ENCODE peak calls at places on chromosomes 6 and 20, in six cellular contexts. Q, B, P, Z, W and T are unnamed samples.

GRCh38 chr6:137743493-137743892 is 123.6 kb upstream of the TNFAIP3 start:
- DNase-seq in Q (peak; percentile 87), B (no peak), P (no peak), Z (no peak), W (no peak), T (no peak)

GRCh38 chr6:43669050-43669921 is 18.3 kb downstream of the MRPS18A start:
- DNase-seq in Q (peak; percentile 47), B (no peak), P (no peak), Z (peak; percentile 76), W (no peak), T (no peak)

GRCh38 chr6:113640046-113640445 is 217.1 kb upstream of the MARCKS start:
- DNase-seq in Q (no peak), B (no peak), P (no peak), Z (no peak), W (peak; percentile 33), T (no peak)

GRCh38 chr6:36129889-36130671 is at the start of gene MAPK13:
- DNase-seq in Q (no peak), B (peak; percentile 33), P (no peak), Z (peak; percentile 46), W (peak; percentile 64), T (no peak)

GRCh38 chr6:132333639-132334516 is 67.4 kb downstream of the MOXD1 start:
- DNase-seq in Q (peak; percentile 87), B (no peak), P (peak; percentile 50), Z (peak; percentile 90), W (peak; percentile 54), T (peak; percentile 81)

GRCh38 chr6:3228046-3228671 is 706 bp upstream of the TUBB2B start:
- DNase-seq in Q (no peak), B (no peak), P (no peak), Z (no peak), W (no peak), T (no peak)

GRCh38 chr6:157812425-157813171 is 10.4 kb upstream of the SNX9 start:
- DNase-seq in Q (no peak), B (no peak), P (no peak), Z (no peak), W (no peak), T (no peak)

GRCh38 chr20:43432498-43432897 is 25.2 kb upstream of the SRSF6 start:
- DNase-seq in Q (no peak), B (no peak), P (no peak), Z (no peak), W (no peak), T (no peak)

GRCh38 chr6:34067814-34068213 is 78.1 kb downstream of the GRM4 start:
- DNase-seq in Q (no peak), B (no peak), P (no peak), Z (no peak), W (no peak), T (peak; percentile 13)

GRCh38 chr6:121522771-121523386 is 87.4 kb downstream of the GJA1 start:
- DNase-seq in Q (no peak), B (no peak), P (no peak), Z (peak; percentile 46), W (no peak), T (no peak)
- H3K27ac ChIP-seq in Q (no peak overlapping the region), B (no peak overlapping the region), P (peak overlapping the region; percentile 59), Z (peak overlapping the region; percentile 3), W (no peak overlapping the region), T (no peak overlapping the region)

GRCh38 chr6:120569689-120570088 is 764.6 kb downstream of the TBC1D32 start:
- DNase-seq in Q (no peak), B (no peak), P (no peak), Z (no peak), W (no peak), T (no peak)
- H3K27ac ChIP-seq in Q (no peak overlapping the region), B (no peak overlapping the region), P (no peak overlapping the region), Z (no peak overlapping the region), W (no peak overlapping the region), T (no peak overlapping the region)

GRCh38 chr20:60298647-60299046 is 340.4 kb downstream of the CDH26 start:
- DNase-seq in Q (no peak), B (no peak), P (no peak), Z (no peak), W (no peak), T (no peak)
- H3K27ac ChIP-seq in Q (no peak overlapping the region), B (no peak overlapping the region), P (no peak overlapping the region), Z (no peak overlapping the region), W (no peak overlapping the region), T (no peak overlapping the region)

GRCh38 chr6:163195721-163196691 is 218.5 kb upstream of the QKI start:
- DNase-seq in Q (no peak), B (no peak), P (no peak), Z (no peak), W (no peak), T (no peak)
- H3K27ac ChIP-seq in Q (no peak overlapping the region), B (no peak overlapping the region), P (no peak overlapping the region), Z (no peak overlapping the region), W (no peak overlapping the region), T (no peak overlapping the region)

DNA sequence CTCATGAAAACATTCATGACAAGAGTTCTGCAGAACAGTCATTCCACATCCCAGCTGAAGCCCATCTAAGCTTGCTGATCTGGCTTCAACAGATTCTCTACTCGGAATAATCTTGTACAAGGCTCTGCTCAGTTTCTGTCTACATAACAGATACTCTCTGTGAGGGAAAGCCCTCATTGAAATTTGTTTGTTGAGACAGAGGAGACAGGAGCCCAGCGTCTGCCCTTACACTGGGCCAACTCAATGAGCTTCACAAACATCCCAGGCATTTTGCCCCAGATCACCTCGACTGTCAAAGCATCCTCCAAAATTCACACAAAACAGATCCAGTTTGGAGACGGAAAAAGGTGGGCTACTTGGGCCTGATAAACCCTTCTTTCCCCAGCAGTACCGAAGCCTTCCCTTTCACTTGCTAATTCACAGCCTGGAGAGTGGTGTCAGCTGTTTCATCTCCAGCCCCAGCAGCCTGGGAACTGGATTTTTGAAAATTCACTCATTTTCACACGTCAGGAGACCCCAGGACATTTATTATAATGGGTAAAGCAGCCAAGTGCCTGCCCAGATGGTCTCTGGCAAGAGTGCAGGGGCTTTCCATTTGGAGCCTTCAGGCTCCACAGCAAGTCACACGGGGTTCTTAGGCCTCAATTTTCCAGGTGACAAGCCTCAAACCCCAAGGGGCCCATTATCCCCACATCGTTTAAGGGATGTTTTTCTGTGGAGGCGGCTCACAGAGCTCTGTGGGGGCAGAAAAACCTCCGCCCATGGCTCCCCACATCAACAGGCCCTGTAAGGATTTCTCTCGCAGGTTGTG is 7.3 kb downstream of the CCDC167 start:
- DNase-seq in Q (no peak), B (no peak), P (no peak), Z (no peak), W (no peak), T (no peak)
- H3K27ac ChIP-seq in Q (no peak overlapping the region), B (peak overlapping the region; percentile 52), P (no peak overlapping the region), Z (no peak overlapping the region), W (no peak overlapping the region), T (no peak overlapping the region)

DNA sequence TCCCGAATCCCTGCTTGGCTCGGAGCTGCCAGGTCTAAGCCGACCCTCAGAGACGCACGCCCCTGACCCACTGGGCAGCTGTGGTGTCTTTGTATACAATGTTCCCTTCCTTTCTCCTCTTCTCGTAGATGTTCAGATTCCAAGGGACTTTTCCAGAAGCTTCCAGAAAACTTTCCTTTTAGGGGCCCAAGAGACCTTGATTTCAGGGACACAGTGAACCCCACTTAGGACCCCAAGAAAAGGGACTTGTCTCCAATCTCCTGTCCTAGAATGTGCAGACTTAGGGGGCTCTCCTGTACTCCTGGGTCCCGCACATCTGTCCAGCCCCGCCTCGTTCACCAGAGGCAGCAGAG is 103.5 kb downstream of the EDN3 start:
- DNase-seq in Q (no peak), B (no peak), P (no peak), Z (no peak), W (no peak), T (no peak)
- H3K27ac ChIP-seq in Q (no peak overlapping the region), B (no peak overlapping the region), P (no peak overlapping the region), Z (no peak overlapping the region), W (no peak overlapping the region), T (peak overlapping the region; percentile 74)

DNA sequence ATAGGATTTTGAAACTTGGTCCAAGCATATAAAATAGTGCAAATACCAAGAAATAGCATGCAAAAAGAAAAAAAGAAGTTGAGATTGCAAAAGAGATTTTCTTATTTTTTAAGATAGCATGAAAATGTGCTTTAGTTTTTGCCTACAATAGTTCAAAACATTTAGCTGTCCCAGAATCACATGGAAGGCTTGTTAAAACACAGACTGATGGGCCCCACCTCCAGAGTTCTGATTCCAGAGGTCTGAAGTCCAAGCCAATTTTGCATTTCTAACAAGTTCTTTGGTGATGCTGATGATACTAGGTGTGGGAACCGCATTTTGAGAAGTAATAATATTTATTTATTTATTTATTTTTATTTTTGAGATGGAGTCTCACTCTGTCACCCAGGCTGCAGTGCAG is 33.7 kb upstream of the LOC128125822 start:
- DNase-seq in Q (no peak), B (no peak), P (no peak), Z (no peak), W (no peak), T (no peak)
- H3K27ac ChIP-seq in Q (peak overlapping the region; percentile 89), B (no peak overlapping the region), P (peak overlapping the region; percentile 93), Z (no peak overlapping the region), W (no peak overlapping the region), T (no peak overlapping the region)

GRCh38 chr20:41046716-41047115 is 18.1 kb downstream of the TOP1 start:
- DNase-seq in Q (no peak), B (no peak), P (no peak), Z (no peak), W (no peak), T (no peak)

GRCh38 chr20:41041693-41042092 is 13.1 kb downstream of the TOP1 start:
- DNase-seq in Q (no peak), B (no peak), P (no peak), Z (no peak), W (no peak), T (no peak)

GRCh38 chr20:41047279-41047974 is 18.8 kb downstream of the TOP1 start:
- DNase-seq in Q (no peak), B (no peak), P (no peak), Z (no peak), W (no peak), T (no peak)

GRCh38 chr20:41045680-41046079 is 17.1 kb downstream of the TOP1 start:
- DNase-seq in Q (no peak), B (no peak), P (no peak), Z (no peak), W (no peak), T (no peak)

DNA sequence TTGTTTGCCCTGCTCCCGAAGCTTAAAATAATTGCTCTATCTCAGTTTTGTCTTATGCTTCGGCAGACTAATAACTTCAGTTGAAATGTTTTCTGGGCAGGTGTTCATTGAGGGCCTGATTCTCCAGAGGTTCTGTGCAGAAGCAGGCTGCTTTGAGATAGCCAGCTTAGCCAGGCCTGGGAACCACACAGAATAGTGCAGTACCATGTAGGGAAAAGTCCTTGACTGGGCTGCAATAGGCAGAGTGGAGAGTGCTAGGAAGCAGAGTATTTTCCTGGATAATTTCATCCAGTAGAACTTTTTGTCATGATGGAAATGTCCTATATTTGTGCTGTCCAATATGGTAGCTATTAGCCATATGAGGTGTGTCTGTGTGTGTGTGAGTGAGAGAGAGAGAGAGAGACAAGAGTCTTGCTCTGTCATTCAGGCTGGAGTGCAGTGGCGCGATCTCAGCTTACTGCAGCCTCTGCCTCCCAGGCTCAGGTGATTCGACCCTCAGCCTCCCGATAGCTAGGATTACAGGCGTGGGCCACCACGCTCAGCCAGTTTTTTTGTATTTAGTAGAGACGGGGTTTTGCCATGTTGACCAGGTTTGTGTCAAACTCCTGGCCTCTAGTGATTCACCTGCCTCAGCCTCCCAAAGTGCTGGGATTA is 15.9 kb downstream of the TOP1 start:
- DNase-seq in Q (no peak), B (no peak), P (no peak), Z (no peak), W (no peak), T (no peak)
- H3K27ac ChIP-seq in Q (no peak overlapping the region), B (no peak overlapping the region), P (no peak overlapping the region), Z (peak overlapping the region; percentile 41), W (no peak overlapping the region), T (no peak overlapping the region)